ENCODE peak calls at places on chromosomes 4 and X, in nine cellular contexts. Z, J, R, A, D, O, M, P and L are unnamed samples.

GRCh38 chr4:176839656-176840055 is 46.9 kb upstream of the VEGFC start:
- DNase-seq in M (no peak), R (no peak), Z (no peak), A (no peak), D (no peak), O (peak; percentile 17), J (no peak), P (no peak), L (no peak)

GRCh38 chrX:21943460-21944135 is 3.1 kb downstream of the SMS start:
- DNase-seq in M (no peak), J (peak; percentile 39), R (peak; percentile 57), P (no peak), Z (no peak), O (peak; percentile 85), A (peak; percentile 35), D (no peak), L (no peak)

GRCh38 chr4:32697281-32697814 is 1977.2 kb downstream of the PCDH7 start:
- DNase-seq in Z (no peak), D (no peak), A (no peak), R (no peak), O (no peak), J (no peak), M (no peak), P (no peak), L (no peak)

GRCh38 chrX:115023139-115023538 is 5.7 kb upstream of the IL13RA2 start:
- DNase-seq in O (peak; percentile 90), J (peak; percentile 21), R (peak; percentile 0), P (no peak), Z (no peak), D (no peak), M (no peak), A (peak; percentile 88), L (peak; percentile 81)

GRCh38 chr4:21949073-21949457 is 493 bp upstream of the KCNIP4 start:
- DNase-seq in R (peak; percentile 18), J (no peak), Z (no peak), O (peak; percentile 40), D (no peak), A (peak; percentile 4), M (no peak), P (peak; percentile 0), L (no peak)

GRCh38 chrX:8103655-8104054 is 67.4 kb downstream of the VCX2 start:
- DNase-seq in M (no peak), J (no peak), D (no peak), R (no peak), Z (no peak), O (no peak), A (no peak), P (no peak), L (no peak)

GRCh38 chrX:115534383-115534782 is 26.6 kb upstream of the PLS3 start:
- DNase-seq in P (no peak), J (no peak), M (no peak), A (no peak), Z (no peak), R (no peak), O (no peak), D (no peak), L (no peak)

GRCh38 chr4:104394409-104394813 is 100.3 kb downstream of the CXXC4 start:
- DNase-seq in O (no peak), Z (peak; percentile 28), M (no peak), J (no peak), P (no peak), R (no peak), A (peak; percentile 38), D (no peak), L (no peak)

GRCh38 chr4:13535118-13535517 is 9.2 kb downstream of the NKX3-2 start:
- DNase-seq in J (no peak), D (no peak), M (no peak), P (no peak), Z (no peak), O (no peak), R (no peak), A (no peak), L (no peak)

GRCh38 chrX:49282647-49283011 is 13.0 kb downstream of the PPP1R3F start:
- DNase-seq in P (no peak), O (no peak), Z (no peak), J (no peak), D (peak; percentile 32), M (no peak), R (peak; percentile 9), A (peak; percentile 35), L (no peak)

GRCh38 chrX:41889317-41890025 is 33.9 kb downstream of the CASK start:
- DNase-seq in M (no peak), P (no peak), Z (no peak), O (peak; percentile 39), J (no peak), D (no peak), A (no peak), R (peak; percentile 5), L (no peak)

GRCh38 chr4:168612435-168613139 is 115.7 kb downstream of the PALLD start:
- DNase-seq in Z (no peak), M (no peak), R (no peak), J (no peak), O (peak; percentile 78), A (peak; percentile 55), D (no peak), P (no peak), L (no peak)

GRCh38 chr4:63212075-63212474 is 1197.2 kb downstream of the TECRL start:
- DNase-seq in O (no peak), J (no peak), M (no peak), D (no peak), P (no peak), R (peak; percentile 2), Z (no peak), A (no peak), L (no peak)

GRCh38 chr4:73142995-73143547 is 73.6 kb upstream of the COX18 start:
- DNase-seq in R (no peak), J (no peak), P (no peak), M (no peak), D (no peak), Z (no peak), O (no peak), A (no peak), L (no peak)

GRCh38 chr4:176845636-176846035 is 52.9 kb upstream of the VEGFC start:
- DNase-seq in M (no peak), Z (no peak), D (no peak), P (no peak), O (peak; percentile 83), J (no peak), R (no peak), A (no peak), L (no peak)

GRCh38 chr4:8762356-8762755 is 109.3 kb downstream of the HMX1 start:
- DNase-seq in O (no peak), D (no peak), A (no peak), M (no peak), P (no peak), J (no peak), R (no peak), Z (no peak), L (no peak)

GRCh38 chrX:134821370-134821769 is 163.1 kb upstream of the PLAC1 start:
- DNase-seq in A (peak; percentile 14), P (no peak), Z (no peak), M (no peak), R (no peak), D (no peak), O (no peak), J (no peak), L (peak; percentile 81)

GRCh38 chr4:83011779-83012630 is 1.4 kb upstream of the LIN54 start:
- DNase-seq in R (no peak), A (peak; percentile 9), O (peak; percentile 44), J (no peak), P (peak; percentile 40), Z (peak; percentile 70), M (peak; percentile 5), D (no peak), L (no peak)

GRCh38 chrX:80430826-80431501 is 10.7 kb downstream of the TENT5D start:
- DNase-seq in M (no peak), P (no peak), Z (no peak), J (no peak), O (no peak), A (peak; percentile 18), R (no peak), D (peak; percentile 22), L (no peak)

GRCh38 chr4:18369561-18369960 is 348.0 kb upstream of the LCORL start:
- DNase-seq in R (no peak), P (no peak), D (no peak), Z (no peak), A (no peak), J (no peak), M (no peak), O (no peak), L (no peak)

GRCh38 chr4:2684486-2684885 is 71.7 kb downstream of the TNIP2 start:
- DNase-seq in R (no peak), P (no peak), Z (no peak), J (no peak), M (no peak), A (no peak), D (no peak), O (no peak), L (no peak)

GRCh38 chr4:155974957-155975356 is 21.3 kb upstream of the CTSO start:
- DNase-seq in D (no peak), Z (no peak), A (no peak), R (no peak), M (no peak), O (no peak), P (no peak), J (no peak), L (no peak)

GRCh38 chr4:54567327-54567726 is 90.4 kb upstream of the KIT start:
- DNase-seq in P (no peak), M (no peak), A (no peak), D (no peak), Z (no peak), R (no peak), O (no peak), J (no peak), L (no peak)

GRCh38 chr4:48341776-48342558 is 638 bp downstream of the SLAIN2 start:
- DNase-seq in O (peak; percentile 36), D (no peak), J (no peak), Z (peak; percentile 76), M (peak; percentile 40), A (peak; percentile 63), P (peak; percentile 56), R (no peak), L (no peak)

GRCh38 chr4:40121515-40121914 is 64.9 kb downstream of the N4BP2 start:
- DNase-seq in J (peak; percentile 16), M (peak; percentile 2), A (peak; percentile 82), D (no peak), R (peak; percentile 40), O (peak; percentile 70), P (peak; percentile 13), Z (no peak), L (peak; percentile 87)